ENCODE peak calls at places on chromosomes 1 and 21, in ten cellular contexts. Q, C, S, M, Y, K, T, F, L and B are unnamed samples.

GRCh38 chr21:38352536-38353219 is 95.9 kb downstream of the KCNJ15 start:
- DNase-seq in Q (peak; percentile 48), C (peak; percentile 66), S (peak; percentile 69), M (peak; percentile 51), Y (peak; percentile 70), K (peak; percentile 66), T (peak; percentile 54), F (peak; percentile 47), L (peak; percentile 58), B (peak; percentile 69)

GRCh38 chr1:64209221-64209620 is 5.8 kb downstream of the UBE2U start:
- DNase-seq in Q (no peak), C (no peak), S (no peak), M (no peak), Y (no peak), K (no peak), T (peak; percentile 25), F (no peak), L (no peak), B (no peak)

GRCh38 chr1:108810176-108810575 is 46.7 kb downstream of the AKNAD1 start:
- DNase-seq in Q (no peak), C (no peak), S (no peak), M (no peak), Y (no peak), K (no peak), T (no peak), F (no peak), L (no peak), B (no peak)

GRCh38 chr1:94527447-94528031 is 14.0 kb downstream of the F3 start:
- DNase-seq in Q (no peak), C (peak; percentile 46), S (no peak), M (no peak), Y (no peak), K (peak; percentile 58), T (peak; percentile 44), F (no peak), L (no peak), B (no peak)

GRCh38 chr1:153390938-153391710 is at the start of gene S100A8:
- DNase-seq in Q (no peak), C (no peak), S (peak; percentile 23), M (peak; percentile 72), Y (peak; percentile 19), K (peak; percentile 27), T (peak; percentile 15), F (no peak), L (no peak), B (no peak)

GRCh38 chr1:14924455-14925325 is 228.9 kb upstream of the TMEM51 start:
- DNase-seq in Q (no peak), C (peak; percentile 61), S (no peak), M (peak; percentile 63), Y (peak; percentile 50), K (peak; percentile 23), T (no peak), F (no peak), L (no peak), B (peak; percentile 59)

GRCh38 chr1:70994753-70995152 is 52.9 kb downstream of the PTGER3 start:
- DNase-seq in Q (no peak), C (no peak), S (no peak), M (no peak), Y (no peak), K (no peak), T (no peak), F (no peak), L (no peak), B (no peak)

GRCh38 chr1:87999852-88000251 is 671.2 kb downstream of the LMO4 start:
- DNase-seq in Q (no peak), C (no peak), S (no peak), M (no peak), Y (no peak), K (no peak), T (no peak), F (no peak), L (no peak), B (no peak)

GRCh38 chr1:152663098-152663497 is at the start of gene LCE2D:
- DNase-seq in Q (no peak), C (no peak), S (no peak), M (no peak), Y (no peak), K (no peak), T (no peak), F (no peak), L (no peak), B (no peak)

GRCh38 chr21:44418108-44418875 is 37.0 kb upstream of the LRRC3 start:
- DNase-seq in Q (no peak), C (no peak), S (no peak), M (peak; percentile 12), Y (no peak), K (no peak), T (no peak), F (peak; percentile 6), L (no peak), B (no peak)

GRCh38 chr1:27342391-27342777 is 562 bp downstream of the SYTL1 start:
- DNase-seq in Q (no peak), C (peak; percentile 53), S (no peak), M (no peak), Y (no peak), K (no peak), T (no peak), F (no peak), L (no peak), B (no peak)

GRCh38 chr1:99507906-99508732 is 137.8 kb upstream of the PALMD start:
- DNase-seq in Q (no peak), C (no peak), S (no peak), M (no peak), Y (no peak), K (no peak), T (no peak), F (no peak), L (no peak), B (no peak)

GRCh38 chr1:245441699-245442098 is 286.9 kb downstream of the KIF26B start:
- DNase-seq in Q (no peak), C (no peak), S (no peak), M (no peak), Y (no peak), K (no peak), T (no peak), F (no peak), L (no peak), B (no peak)

GRCh38 chr1:109815809-109816791 is 52.4 kb upstream of the EPS8L3 start:
- DNase-seq in Q (no peak), C (peak; percentile 86), S (no peak), M (no peak), Y (no peak), K (no peak), T (no peak), F (no peak), L (no peak), B (no peak)

GRCh38 chr1:230940848-230941247 is 37.8 kb downstream of the TTC13 start:
- DNase-seq in Q (no peak), C (no peak), S (no peak), M (no peak), Y (no peak), K (no peak), T (no peak), F (no peak), L (no peak), B (no peak)

GRCh38 chr21:16624468-16625102 is 888.3 kb upstream of the CXADR start:
- DNase-seq in Q (no peak), C (peak; percentile 47), S (peak; percentile 31), M (no peak), Y (no peak), K (peak; percentile 71), T (no peak), F (no peak), L (no peak), B (peak; percentile 20)